ENCODE peak calls at places on chromosomes 12 and 14, in five cellular contexts. One of them, this sample, is unnamed.

GRCh38 chr12:26823391-26823790 is 9.6 kb downstream of the ITPR2 start:
- DNase-seq in NCI-H1092: no peak
- DNase-seq in activated CD4-positive, CD25-positive, alpha-beta regulatory T cell: no peak
- DNase-seq in iris pigment epithelial cell: peak
- DNase-seq in SHP77: no peak
- DNase-seq in this sample: no peak

GRCh38 chr12:101671157-101671791 is 26.2 kb upstream of the CHPT1 start:
- DNase-seq in NCI-H1092: no peak
- DNase-seq in activated CD4-positive, CD25-positive, alpha-beta regulatory T cell: no peak
- DNase-seq in iris pigment epithelial cell: peak
- DNase-seq in SHP77: no peak
- DNase-seq in this sample: no peak

GRCh38 chr12:103955811-103956514 is 9.7 kb upstream of the TDG start:
- DNase-seq in NCI-H1092: no peak
- DNase-seq in activated CD4-positive, CD25-positive, alpha-beta regulatory T cell: no peak
- DNase-seq in iris pigment epithelial cell: peak
- DNase-seq in SHP77: no peak
- DNase-seq in this sample: no peak

GRCh38 chr14:43692706-43693105 is 814.4 kb downstream of the FSCB start:
- DNase-seq in NCI-H1092: no peak
- DNase-seq in activated CD4-positive, CD25-positive, alpha-beta regulatory T cell: no peak
- DNase-seq in iris pigment epithelial cell: no peak
- DNase-seq in SHP77: no peak
- DNase-seq in this sample: no peak

GRCh38 chr12:63919758-63920157 is 75.3 kb downstream of the SRGAP1 start:
- DNase-seq in NCI-H1092: no peak
- DNase-seq in activated CD4-positive, CD25-positive, alpha-beta regulatory T cell: no peak
- DNase-seq in iris pigment epithelial cell: peak
- DNase-seq in SHP77: no peak
- DNase-seq in this sample: no peak

GRCh38 chr12:96399919-96400630 is at the start of gene CDK17:
- DNase-seq in NCI-H1092: peak
- DNase-seq in activated CD4-positive, CD25-positive, alpha-beta regulatory T cell: peak
- DNase-seq in iris pigment epithelial cell: peak
- DNase-seq in SHP77: peak
- DNase-seq in this sample: peak

GRCh38 chr12:57215668-57216013 is 953 bp upstream of the NXPH4 start:
- DNase-seq in NCI-H1092: no peak
- DNase-seq in activated CD4-positive, CD25-positive, alpha-beta regulatory T cell: no peak
- DNase-seq in iris pigment epithelial cell: peak
- DNase-seq in SHP77: no peak
- DNase-seq in this sample: no peak

GRCh38 chr12:116882742-116883141 is 1.5 kb upstream of the HRK start:
- DNase-seq in NCI-H1092: peak
- DNase-seq in activated CD4-positive, CD25-positive, alpha-beta regulatory T cell: no peak
- DNase-seq in iris pigment epithelial cell: peak
- DNase-seq in SHP77: peak
- DNase-seq in this sample: peak

GRCh38 chr14:77222546-77223225 is 41.1 kb downstream of the TMEM63C start:
- DNase-seq in NCI-H1092: no peak
- DNase-seq in activated CD4-positive, CD25-positive, alpha-beta regulatory T cell: no peak
- DNase-seq in iris pigment epithelial cell: no peak
- DNase-seq in SHP77: no peak
- DNase-seq in this sample: no peak

GRCh38 chr14:104718871-104719270 is 5.2 kb upstream of the ADSS1 start:
- DNase-seq in NCI-H1092: no peak
- DNase-seq in activated CD4-positive, CD25-positive, alpha-beta regulatory T cell: no peak
- DNase-seq in iris pigment epithelial cell: no peak
- DNase-seq in SHP77: no peak
- DNase-seq in this sample: no peak

GRCh38 chr14:102539544-102540309 is 30.2 kb upstream of the ANKRD9 start:
- DNase-seq in NCI-H1092: peak
- DNase-seq in activated CD4-positive, CD25-positive, alpha-beta regulatory T cell: no peak
- DNase-seq in iris pigment epithelial cell: peak
- DNase-seq in SHP77: peak
- DNase-seq in this sample: no peak

GRCh38 chr12:87405918-87406317 is 623.3 kb downstream of the C12orf50 start:
- DNase-seq in NCI-H1092: no peak
- DNase-seq in activated CD4-positive, CD25-positive, alpha-beta regulatory T cell: no peak
- DNase-seq in iris pigment epithelial cell: peak
- DNase-seq in SHP77: no peak
- DNase-seq in this sample: no peak

GRCh38 chr12:97109441-97109840 is 202.4 kb downstream of the NEDD1 start:
- DNase-seq in NCI-H1092: no peak
- DNase-seq in activated CD4-positive, CD25-positive, alpha-beta regulatory T cell: no peak
- DNase-seq in iris pigment epithelial cell: no peak
- DNase-seq in SHP77: no peak
- DNase-seq in this sample: no peak

GRCh38 chr12:95286713-95287112 is 69.1 kb downstream of the VEZT start:
- DNase-seq in NCI-H1092: no peak
- DNase-seq in activated CD4-positive, CD25-positive, alpha-beta regulatory T cell: no peak
- DNase-seq in iris pigment epithelial cell: no peak
- DNase-seq in SHP77: no peak
- DNase-seq in this sample: no peak

GRCh38 chr14:67133595-67134441 is 55.4 kb upstream of the GARIN2 start:
- DNase-seq in NCI-H1092: no peak
- DNase-seq in activated CD4-positive, CD25-positive, alpha-beta regulatory T cell: no peak
- DNase-seq in iris pigment epithelial cell: peak
- DNase-seq in SHP77: no peak
- DNase-seq in this sample: no peak

GRCh38 chr14:61644834-61645233 is 50.5 kb upstream of the HIF1A start:
- DNase-seq in NCI-H1092: peak
- DNase-seq in activated CD4-positive, CD25-positive, alpha-beta regulatory T cell: no peak
- DNase-seq in iris pigment epithelial cell: peak
- DNase-seq in SHP77: peak
- DNase-seq in this sample: no peak